ENCODE peak calls at places on chromosome 9, in nine cellular contexts. T, Z, E, J, O, M, N, U and Q are unnamed samples. For H3K9me3, the result is how much of the 10 kb centered on the place peaks cover.

GRCh38 chr9:91359734-91360470 is 1.8 kb downstream of the AUH start:
- DNase-seq in N (no peak), U (no peak), J (no peak), O (no peak), M (no peak), Z (no peak), T (no peak), E (no peak), Q (no peak)

GRCh38 chr9:115862021-115862420 is 291.6 kb upstream of the PAPPA start:
- DNase-seq in E (no peak), J (no peak), N (no peak), M (no peak), T (no peak), U (no peak), Z (no peak), O (no peak), Q (no peak)

GRCh38 chr9:13322828-13323550 is 43.5 kb upstream of the MPDZ start:
- DNase-seq in Z (peak), U (no peak), J (peak), N (no peak), T (no peak), E (no peak), M (no peak), O (peak), Q (no peak)

GRCh38 chr9:84354035-84354434 is 13.5 kb upstream of the SLC28A3 start:
- DNase-seq in J (no peak), T (no peak), O (no peak), N (no peak), M (no peak), E (no peak), U (no peak), Z (no peak), Q (no peak)

GRCh38 chr9:125446581-125447094 is 185.0 kb downstream of the GAPVD1 start:
- DNase-seq in E (no peak), U (peak), J (no peak), T (peak), Z (no peak), M (peak), O (no peak), N (no peak), Q (no peak)

GRCh38 chr9:85900504-85901201 is 40.3 kb upstream of the NAA35 start:
- DNase-seq in U (peak), Z (peak), T (no peak), N (no peak), J (no peak), E (peak), O (no peak), M (peak), Q (no peak)

GRCh38 chr9:122060481-122060880 is 32.6 kb downstream of the TTLL11 start:
- DNase-seq in O (no peak), E (no peak), U (no peak), M (no peak), N (no peak), T (no peak), Z (no peak), J (no peak), Q (no peak)

GRCh38 chr9:80691229-80691628 is 998.1 kb downstream of the TLE1 start:
- DNase-seq in E (no peak), M (no peak), J (no peak), O (no peak), U (no peak), N (no peak), Z (no peak), T (no peak), Q (no peak)

GRCh38 chr9:12718482-12719026 is 25.4 kb downstream of the TYRP1 start:
- DNase-seq in O (no peak), N (no peak), M (no peak), T (no peak), E (no peak), U (no peak), J (no peak), Z (no peak), Q (peak)

GRCh38 chr9:29669613-29670012 is 2096.3 kb upstream of the C9orf72 start:
- DNase-seq in E (no peak), T (no peak), M (no peak), U (no peak), J (no peak), Z (no peak), N (no peak), O (no peak), Q (no peak)

GRCh38 chr9:112535364-112535763 is 48.7 kb downstream of the KIAA1958 start:
- DNase-seq in U (no peak), E (no peak), Z (no peak), J (no peak), N (no peak), O (no peak), M (no peak), T (no peak), Q (no peak)

GRCh38 chr9:104854613-104855012 is 73.3 kb downstream of the ABCA1 start:
- DNase-seq in Z (no peak), J (no peak), N (no peak), U (no peak), E (no peak), O (no peak), T (no peak), M (no peak), Q (no peak)

GRCh38 chr9:131640438-131641181 is 95.3 kb downstream of the PRRT1B start:
- DNase-seq in M (no peak), N (no peak), O (no peak), T (no peak), U (no peak), E (no peak), Z (no peak), J (no peak), Q (no peak)

GRCh38 chr9:109771796-109772525 is 8.0 kb upstream of the PALM2AKAP2 start:
- DNase-seq in J (peak), N (no peak), M (no peak), U (no peak), Z (no peak), T (no peak), E (no peak), O (no peak), Q (no peak)

GRCh38 chr9:113851860-113852259 is 24.2 kb upstream of the ZNF618 start:
- DNase-seq in O (no peak), E (no peak), U (no peak), J (no peak), Z (no peak), N (no peak), M (no peak), T (no peak), Q (no peak)

GRCh38 chr9:29319727-29320513 is 1746.6 kb upstream of the C9orf72 start:
- DNase-seq in M (no peak), T (no peak), U (no peak), E (no peak), N (no peak), J (no peak), O (no peak), Z (no peak), Q (peak)

GRCh38 chr9:95181845-95182244 is 135.7 kb downstream of the FANCC start:
- DNase-seq in Z (no peak), J (no peak), U (no peak), T (no peak), E (no peak), O (no peak), N (no peak), M (no peak), Q (no peak)

GRCh38 chr9:114889802-114890224 is 40.6 kb downstream of the TNFSF8 start:
- DNase-seq in T (no peak), M (peak), U (peak), Z (no peak), E (no peak), O (no peak), N (no peak), J (no peak), Q (peak)

GRCh38 chr9:117734082-117734481 is 29.9 kb downstream of the TLR4 start:
- DNase-seq in M (no peak), T (no peak), O (no peak), N (no peak), Z (no peak), J (no peak), E (no peak), U (no peak), Q (no peak)

GRCh38 chr9:112338561-112338960 is 5.1 kb upstream of the PTBP3 start:
- DNase-seq in Z (peak), J (no peak), M (no peak), N (no peak), E (no peak), T (no peak), U (no peak), O (no peak), Q (no peak)

GRCh38 chr9:83384214-83384613 is 154.0 kb downstream of the FRMD3 start:
- DNase-seq in J (no peak), T (no peak), E (peak), Z (no peak), O (no peak), N (no peak), M (no peak), U (no peak), Q (no peak)

GRCh38 chr9:123883634-123884033 is 46.3 kb downstream of the DENND1A start:
- DNase-seq in E (no peak), O (no peak), Z (no peak), U (no peak), N (no peak), T (no peak), J (no peak), M (no peak), Q (no peak)

GRCh38 chr9:133731876-133732321 is 6.3 kb downstream of the SARDH start:
- DNase-seq in M (no peak), E (peak), T (no peak), O (no peak), N (peak), Z (no peak), U (peak), J (no peak), Q (no peak)

GRCh38 chr9:89498845-89499480 is 1.1 kb upstream of the SEMA4D start:
- DNase-seq in J (no peak), T (peak), N (no peak), O (no peak), M (peak), U (peak), Z (peak), E (no peak), Q (peak)

GRCh38 chr9:82247318-82247717 is 258.7 kb downstream of the SPATA31D1 start:
- DNase-seq in J (no peak), T (no peak), E (no peak), Z (no peak), N (no peak), O (no peak), U (peak), M (no peak), Q (no peak)

GRCh38 chr9:93167838-93168237 is 16.1 kb upstream of the WNK2 start:
- DNase-seq in J (no peak), N (no peak), O (no peak), U (no peak), E (no peak), T (no peak), Z (no peak), M (no peak), Q (no peak)

GRCh38 chr9:21616082-21616778 is 134.1 kb upstream of the IFNE start:
- DNase-seq in O (no peak), E (no peak), U (no peak), N (no peak), T (no peak), J (no peak), Z (no peak), M (no peak), Q (no peak)

GRCh38 chr9:125655691-125656410 is 51.2 kb downstream of the MAPKAP1 start:
- DNase-seq in U (no peak), Z (no peak), E (no peak), T (no peak), M (no peak), O (no peak), N (no peak), J (no peak), Q (no peak)

GRCh38 chr9:40911647-40912046 is 216.8 kb downstream of the FOXD4L6 start:
- DNase-seq in U (no peak), Z (no peak), E (no peak), T (no peak), N (no peak), J (no peak), O (no peak), M (no peak), Q (no peak)
- H3K9me3 ChIP-seq in U (under half), Z (half or more), E (under half), T (half or more), N (under half), J (under half), O (half or more), M (under half), Q (under half)

DNA sequence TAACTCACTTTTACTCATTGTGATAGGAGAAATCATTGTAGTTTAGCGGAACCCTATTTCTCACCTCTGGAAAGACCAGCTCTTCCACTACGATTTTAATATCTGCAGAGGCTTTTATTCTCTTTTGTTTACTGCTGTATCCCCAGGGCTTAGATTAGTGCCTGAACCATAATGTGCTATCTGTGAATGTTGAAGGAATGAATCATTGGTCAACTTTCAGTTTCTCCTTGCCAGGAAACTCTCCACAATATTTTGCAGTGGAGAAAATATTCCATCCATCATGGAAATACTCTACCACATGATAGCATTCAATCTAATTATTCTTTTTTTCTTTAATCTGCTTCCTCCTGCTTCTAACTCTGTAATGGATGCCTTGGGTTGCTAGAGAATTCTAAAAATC is 263.5 kb upstream of the PTPRD start:
- DNase-seq in T (no peak), O (no peak), M (no peak), J (no peak), E (no peak), N (no peak), U (no peak), Z (no peak), Q (no peak)
- H3K9me3 ChIP-seq in T (under half), O (under half), M (under half), J (under half), E (under half), N (under half), U (under half), Z (under half), Q (under half)

DNA sequence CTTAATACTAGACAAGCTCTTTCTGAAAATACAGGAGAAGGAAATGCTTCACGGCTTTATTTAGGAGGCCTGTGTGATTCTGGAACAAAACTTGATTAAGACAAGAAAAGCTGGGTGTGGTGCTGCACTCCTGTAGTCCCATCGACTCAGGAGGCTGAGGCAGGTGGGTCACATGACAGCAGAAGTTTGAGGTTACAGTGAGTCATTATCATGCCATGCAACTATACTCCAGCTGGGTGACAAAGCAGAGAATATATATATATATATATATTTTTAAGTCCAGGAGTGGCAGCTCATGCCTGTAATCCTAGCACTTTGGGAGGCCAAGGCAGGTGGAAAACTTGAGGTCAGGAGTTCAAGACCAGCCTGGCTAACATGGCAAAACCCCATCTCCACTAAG is 33.1 kb upstream of the SPIN1 start:
- DNase-seq in E (no peak), O (no peak), U (no peak), M (no peak), J (no peak), Z (no peak), N (no peak), T (no peak), Q (no peak)
- H3K9me3 ChIP-seq in E (under half), O (under half), U (under half), M (under half), J (under half), Z (under half), N (under half), T (under half), Q (under half)

GRCh38 chr9:135122316-135122715 is 34.8 kb downstream of the OLFM1 start:
- DNase-seq in E (no peak), N (peak), J (no peak), U (no peak), O (no peak), Z (no peak), M (no peak), T (no peak), Q (no peak)
- H3K9me3 ChIP-seq in E (under half), N (under half), J (under half), U (under half), O (under half), Z (under half), M (under half), T (under half), Q (under half)

GRCh38 chr9:130172161-130172857 is at the start of gene NCS1:
- DNase-seq in N (peak), O (peak), U (no peak), M (no peak), T (no peak), Z (peak), J (peak), E (peak), Q (no peak)

GRCh38 chr9:130174025-130174424 is 1.8 kb downstream of the NCS1 start:
- DNase-seq in J (no peak), N (no peak), E (no peak), U (no peak), O (no peak), T (no peak), M (no peak), Z (no peak), Q (no peak)

GRCh38 chr9:130173462-130173876 is 1.3 kb downstream of the NCS1 start:
- DNase-seq in M (no peak), Z (no peak), N (no peak), E (no peak), U (no peak), O (no peak), J (peak), T (no peak), Q (no peak)

GRCh38 chr9:130171226-130172148 is 717 bp upstream of the NCS1 start:
- DNase-seq in T (no peak), O (no peak), U (no peak), M (no peak), E (peak), Z (no peak), J (no peak), N (peak), Q (no peak)

DNA sequence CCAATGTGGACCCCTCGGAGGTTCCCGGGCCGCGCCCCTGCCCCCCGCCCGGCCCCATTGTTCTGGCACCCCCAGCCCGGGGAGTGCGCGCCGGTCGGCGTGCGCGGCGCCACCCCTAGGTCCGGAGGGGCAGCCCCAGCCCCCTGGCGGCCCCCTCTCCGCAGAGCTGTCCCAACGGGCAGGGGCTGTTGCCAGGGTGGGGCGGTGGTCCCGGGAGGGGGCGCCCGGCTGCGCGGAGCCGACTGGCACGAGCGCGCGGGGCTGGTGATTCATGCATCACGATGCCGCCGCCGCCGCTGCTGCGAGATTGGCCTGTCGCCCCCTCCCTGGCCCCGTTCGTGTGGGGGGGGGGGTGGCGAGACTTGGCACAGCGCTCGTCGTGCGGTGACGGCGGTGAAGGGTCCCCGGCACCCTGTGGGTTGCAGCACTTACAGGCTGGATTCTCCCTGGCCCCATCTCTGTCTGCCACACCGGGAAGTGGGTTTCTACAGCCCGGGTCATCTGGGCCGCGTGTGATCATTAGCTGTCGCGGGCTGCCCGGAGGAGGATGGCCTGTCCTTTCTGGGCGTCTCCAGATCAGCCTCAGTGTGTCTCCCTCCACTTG is 756 bp downstream of the NCS1 start:
- DNase-seq in U (no peak), T (no peak), Z (no peak), N (peak), E (peak), J (peak), O (no peak), M (no peak), Q (no peak)
- H3K9me3 ChIP-seq in U (under half), T (under half), Z (under half), N (under half), E (under half), J (under half), O (under half), M (under half), Q (under half)

DNA sequence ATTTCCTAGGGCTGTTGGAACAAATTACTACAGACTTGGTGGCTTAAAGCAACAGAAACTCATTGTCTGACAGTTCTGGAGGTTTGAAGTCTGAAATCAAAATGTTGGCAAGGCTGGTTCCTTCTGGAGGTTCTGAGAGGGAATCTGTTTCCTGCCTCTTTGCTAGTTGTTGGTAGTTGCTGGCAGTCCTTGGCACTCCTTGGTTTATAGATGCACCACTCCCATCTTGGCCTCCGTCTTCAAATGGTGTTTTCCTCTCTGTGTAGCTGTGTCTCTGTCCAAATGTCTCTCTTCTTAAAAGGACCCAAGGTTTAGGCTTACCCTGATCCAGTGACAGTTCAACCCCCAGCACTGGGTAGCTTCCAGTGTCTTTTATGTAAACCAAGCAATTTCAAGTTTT is 17.6 kb downstream of the MELK start:
- DNase-seq in U (no peak), N (no peak), O (no peak), Z (peak), T (no peak), J (no peak), E (no peak), M (no peak), Q (no peak)
- H3K9me3 ChIP-seq in U (under half), N (under half), O (under half), Z (under half), T (under half), J (under half), E (under half), M (under half), Q (under half)

GRCh38 chr9:137878146-137878941 is 762 bp downstream of the CACNA1B start:
- DNase-seq in N (peak), Z (no peak), M (no peak), T (peak), E (peak), J (no peak), O (no peak), U (no peak), Q (no peak)
- H3K9me3 ChIP-seq in N (under half), Z (under half), M (under half), T (under half), E (under half), J (under half), O (under half), U (under half), Q (under half)